ENCODE peak calls at places on chromosomes 2 and 18, in six cellular contexts. J is neural progenitor cell, X is AG09309, E is esophagus muscularis mucosa, C is activated B cell treated with CpG ODN at 0.5 μM for 24 hours, V is WTC11. Y is an unnamed sample.

GRCh38 chr18:64807560-64807959 is 658.7 kb upstream of the LINC00305 start:
- DNase-seq in X (no peak), E (no peak), V (no peak), J (no peak), C (no peak), Y (no peak)

GRCh38 chr2:201191132-201191875 is 8.4 kb downstream of the CASP10 start:
- DNase-seq in X (no peak), V (no peak), C (no peak), E (no peak), J (no peak), Y (no peak)

GRCh38 chr2:96131152-96131817 is 7.0 kb downstream of the ASTL start:
- DNase-seq in E (no peak), V (no peak), X (no peak), J (no peak), C (no peak), Y (no peak)

GRCh38 chr18:24009651-24010333 is 4.8 kb upstream of the TTC39C start:
- DNase-seq in V (no peak), C (no peak), X (no peak), J (no peak), E (peak; percentile 88), Y (no peak)

GRCh38 chr2:101238930-101239759 is 13.5 kb upstream of the CNOT11 start:
- DNase-seq in J (no peak), V (no peak), X (no peak), E (no peak), C (no peak), Y (no peak)

GRCh38 chr2:10495311-10495987 is 47.3 kb upstream of the ODC1 start:
- DNase-seq in V (no peak), C (no peak), X (no peak), E (no peak), J (no peak), Y (peak; percentile 77)

GRCh38 chr2:122423934-122424333 is 668.5 kb downstream of the TSN start:
- DNase-seq in E (no peak), C (no peak), V (no peak), J (no peak), X (no peak), Y (no peak)

GRCh38 chr2:240237609-240238151 is 97.2 kb upstream of the OTOS start:
- DNase-seq in V (no peak), C (no peak), J (no peak), X (no peak), E (no peak), Y (peak; percentile 30)

GRCh38 chr2:237574894-237575868 is 8.8 kb downstream of the PRLH start:
- DNase-seq in J (no peak), V (no peak), E (no peak), X (no peak), C (no peak), Y (no peak)

GRCh38 chr2:214076527-214076926 is 334.3 kb upstream of the VWC2L start:
- DNase-seq in X (no peak), E (no peak), V (no peak), J (no peak), C (no peak), Y (no peak)

GRCh38 chr2:80246449-80247025 is 58.0 kb downstream of the LRRTM1 start:
- DNase-seq in E (no peak), C (no peak), X (no peak), J (no peak), V (no peak), Y (no peak)

GRCh38 chr2:74010087-74010541 is 25.4 kb downstream of the TET3 start:
- DNase-seq in J (no peak), E (no peak), X (no peak), C (no peak), V (no peak), Y (peak; percentile 71)

GRCh38 chr2:147538088-147538487 is 306.7 kb upstream of the ACVR2A start:
- DNase-seq in V (no peak), J (no peak), E (no peak), X (peak; percentile 3), C (no peak), Y (no peak)

GRCh38 chr2:195486987-195487644 is 169.9 kb upstream of the SLC39A10 start:
- DNase-seq in J (no peak), C (no peak), E (no peak), V (no peak), X (no peak), Y (no peak)

GRCh38 chr2:133568172-133568571 is at the start of gene NCKAP5:
- DNase-seq in V (no peak), X (no peak), E (no peak), C (no peak), J (peak; percentile 57), Y (no peak)

GRCh38 chr2:45291283-45291682 is 282.0 kb upstream of the SIX2 start:
- DNase-seq in E (no peak), V (no peak), X (no peak), J (no peak), C (no peak), Y (no peak)

GRCh38 chr18:8812631-8813030 is 107.3 kb downstream of the MTCL1 start:
- DNase-seq in J (no peak), C (no peak), X (no peak), V (no peak), E (no peak), Y (no peak)

GRCh38 chr2:67337903-67338302 is 59.2 kb upstream of the ETAA1 start:
- DNase-seq in X (no peak), C (no peak), V (no peak), E (no peak), J (no peak), Y (no peak)
- TF ChIP-seq CTCF in X (no peak), C (no peak), V (no peak), E (no peak), J (no peak), Y (no peak)

DNA sequence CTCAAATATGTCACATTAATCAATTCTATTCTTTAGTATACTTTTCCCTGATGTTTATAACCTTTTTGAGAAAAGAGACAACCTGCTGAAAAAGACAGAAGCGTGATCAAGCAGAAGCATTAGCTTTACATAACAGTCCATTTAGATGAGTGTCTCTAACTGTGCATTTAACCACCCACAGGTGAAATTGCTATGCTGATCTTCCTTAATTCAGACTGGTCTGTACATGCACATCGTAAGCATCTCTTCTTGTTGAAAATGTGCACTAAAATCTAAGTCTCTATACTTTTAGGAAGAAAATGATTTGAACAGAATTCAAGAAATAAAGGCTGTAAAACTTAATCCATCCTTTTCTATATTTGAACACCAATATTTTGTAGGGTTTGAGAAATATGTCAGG is 794.4 kb upstream of the FSHR start:
- DNase-seq in E (no peak), X (no peak), J (no peak), V (no peak), C (no peak), Y (no peak)
- TF ChIP-seq CTCF in E (no peak), X (no peak), J (no peak), V (no peak), C (no peak), Y (no peak)

GRCh38 chr2:88967844-88968243 is 276.4 kb downstream of the RPIA start:
- DNase-seq in C (no peak), X (no peak), J (no peak), E (no peak), V (no peak), Y (no peak)
- TF ChIP-seq CTCF in C (no peak), X (peak; percentile 43), J (no peak), E (no peak), V (no peak), Y (no peak)

DNA sequence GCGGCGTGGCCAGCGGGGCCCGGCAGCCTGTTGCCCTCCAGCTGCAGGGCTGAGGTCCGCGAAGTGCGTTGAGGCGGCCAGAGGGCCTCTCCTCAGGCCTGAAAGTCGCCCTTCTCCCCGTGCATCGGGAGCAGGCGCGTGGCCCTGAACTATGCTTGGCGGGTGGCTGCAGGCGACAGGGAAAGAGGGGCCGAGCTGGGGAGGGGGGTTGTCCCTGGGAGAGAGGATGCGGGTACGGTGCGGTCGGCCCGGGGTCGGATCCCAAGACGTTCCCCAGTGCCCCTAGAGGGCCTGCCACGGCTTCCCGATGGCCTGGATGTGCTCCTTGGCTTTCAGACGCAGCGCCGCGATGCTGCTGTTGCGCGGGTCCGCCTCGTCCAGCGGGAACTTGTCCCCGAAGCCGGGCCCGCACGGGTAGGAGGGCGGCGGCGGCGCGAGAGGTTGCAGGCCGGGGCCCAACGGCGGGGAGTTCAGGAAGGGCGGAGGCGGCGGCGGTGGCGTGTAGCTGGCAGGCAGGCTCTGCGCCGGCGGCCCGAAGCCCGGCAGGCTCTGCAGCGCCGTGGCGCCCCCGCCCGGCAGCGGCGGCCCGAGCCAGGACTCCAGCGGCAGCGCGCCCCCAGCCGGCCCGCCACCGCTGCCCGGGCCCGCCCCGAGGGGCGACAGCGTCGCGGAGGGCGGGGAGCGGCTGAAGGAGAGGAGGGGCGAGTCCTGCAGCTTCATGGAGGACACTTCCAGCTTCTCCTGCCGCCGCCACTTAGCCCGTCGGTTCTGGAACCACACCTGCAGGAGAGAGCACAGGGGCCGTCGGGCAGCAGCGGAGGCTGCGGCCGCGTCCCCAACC is 4.3 kb downstream of the RAX start:
- DNase-seq in E (peak; percentile 79), C (no peak), J (peak; percentile 91), X (no peak), V (peak; percentile 84), Y (no peak)
- TF ChIP-seq CTCF in E (no peak), C (no peak), J (peak; percentile 28), X (no peak), V (no peak), Y (peak; percentile 34)

DNA sequence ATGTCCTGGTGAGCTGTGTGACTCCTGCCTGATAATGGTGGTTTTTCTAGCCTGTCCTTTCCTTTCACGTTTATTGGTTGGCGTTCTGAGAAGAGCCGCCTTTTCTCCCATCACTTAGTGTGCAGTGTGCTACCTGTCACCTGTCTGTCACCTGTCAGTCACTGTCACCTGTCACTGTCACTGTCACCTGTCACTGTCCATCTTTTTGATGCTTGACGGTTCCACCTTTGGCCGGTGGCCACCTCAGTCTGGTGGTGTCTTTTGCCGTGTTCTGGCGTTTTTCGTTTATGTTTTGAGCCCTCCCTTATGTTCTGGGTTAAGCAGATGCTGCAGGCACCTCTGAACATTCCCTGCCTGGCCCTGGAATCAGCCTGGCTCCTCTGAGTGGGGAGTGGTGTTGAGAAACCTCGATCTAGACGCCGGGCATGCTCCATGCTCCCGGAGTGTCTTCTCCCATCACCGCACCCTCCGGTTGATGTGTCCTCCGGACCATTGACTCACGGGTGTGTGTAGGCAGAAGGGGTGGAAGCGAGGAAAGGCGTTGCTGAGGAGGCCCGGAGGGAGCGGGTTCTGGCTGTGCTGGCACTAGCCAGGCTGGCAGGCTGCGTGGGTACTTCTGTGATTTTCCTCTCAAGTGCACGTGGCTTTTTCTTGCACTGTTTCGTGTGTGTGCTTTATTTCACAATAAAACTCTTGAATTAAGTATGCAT is 20.7 kb downstream of the DTYMK start:
- DNase-seq in J (no peak), X (no peak), V (no peak), C (no peak), E (no peak), Y (no peak)
- TF ChIP-seq CTCF in J (no peak), X (no peak), V (no peak), C (no peak), E (no peak), Y (no peak)

GRCh38 chr2:230444832-230445231 is 28.8 kb downstream of the SP100 start:
- DNase-seq in X (no peak), C (no peak), V (no peak), J (no peak), E (no peak), Y (no peak)
- TF ChIP-seq CTCF in X (no peak), C (no peak), V (no peak), J (no peak), E (no peak), Y (no peak)

Y was measured in osteocyte.